ENCODE peak calls at places on chromosomes 13 and 19, in four cellular contexts. N is BJ; W is activated CD8-positive, alpha-beta memory T cell treated with anti-CD3 and anti-CD28 coated beads, Interleukin-2, amount 50 U/mL, for 48 hours; P is ACHN. O is an unnamed sample.

GRCh38 chr19:374886-375235 is 30.3 kb upstream of the MIER2 start:
- DNase-seq in N (no peak), P (no peak), W (no peak), O (no peak)

GRCh38 chr13:20843177-20843576 is 59.4 kb downstream of the XPO4 start:
- DNase-seq in W (no peak), N (no peak), P (no peak), O (no peak)

GRCh38 chr13:98220188-98220765 is 43.2 kb upstream of the RNF113B start:
- DNase-seq in N (no peak), P (no peak), W (no peak), O (no peak)

GRCh38 chr13:59247166-59247565 is 916.6 kb downstream of the DIAPH3 start:
- DNase-seq in P (no peak), N (no peak), W (no peak), O (peak)

GRCh38 chr13:101307181-101307701 is 109.1 kb downstream of the NALCN start:
- DNase-seq in W (no peak), P (no peak), N (peak), O (peak)

GRCh38 chr13:60370343-60370742 is 26.7 kb upstream of the TDRD3 start:
- DNase-seq in P (no peak), N (no peak), W (no peak), O (no peak)

GRCh38 chr19:51607920-51608562 is 22.2 kb downstream of the SIGLEC5 start:
- DNase-seq in P (peak), W (peak), N (no peak), O (peak)

GRCh38 chr13:40433577-40433976 is 232.9 kb downstream of the FOXO1 start:
- DNase-seq in P (no peak), N (no peak), W (no peak), O (no peak)

GRCh38 chr13:99693812-99694211 is 192.5 kb downstream of the TM9SF2 start:
- DNase-seq in N (no peak), P (no peak), W (no peak), O (no peak)

GRCh38 chr19:58346961-58347929 is 6.0 kb downstream of the A1BG start:
- DNase-seq in W (peak), N (no peak), P (peak), O (peak)

GRCh38 chr19:49362048-49362925 is at the start of gene TEAD2:
- DNase-seq in P (peak), W (no peak), N (no peak), O (peak)

GRCh38 chr13:114155923-114156883 is 22.9 kb upstream of the CFAP97D2 start:
- DNase-seq in W (no peak), P (no peak), N (no peak), O (no peak)

GRCh38 chr13:107770541-107770940 is 444.8 kb downstream of the LIG4 start:
- DNase-seq in N (no peak), W (no peak), P (no peak), O (no peak)

GRCh38 chr13:106691251-106691650 is 123.3 kb upstream of the ARGLU1 start:
- DNase-seq in W (no peak), N (no peak), P (no peak), O (no peak)

GRCh38 chr19:10553943-10554381 is 10.3 kb downstream of the ATG4D start:
- DNase-seq in P (no peak), N (no peak), W (peak), O (no peak)

GRCh38 chr13:20525601-20526544 is at the start of gene CRYL1:
- DNase-seq in P (peak), W (peak), N (no peak), O (peak)

GRCh38 chr19:38617764-38618589 is at the start of gene MAP4K1:
- DNase-seq in W (peak), P (no peak), N (no peak), O (peak)

GRCh38 chr19:45038931-45039893 is at the start of gene CLASRP:
- DNase-seq in W (peak), P (peak), N (peak), O (peak)

GRCh38 chr13:68940049-68940448 is 1167.6 kb upstream of the ATXN8OS start:
- DNase-seq in W (no peak), P (no peak), N (no peak), O (no peak)

GRCh38 chr19:10010247-10010691 is at the start of gene COL5A3:
- DNase-seq in N (no peak), P (no peak), W (no peak), O (no peak)

GRCh38 chr19:18469245-18470107 is 31.5 kb upstream of the ISYNA1 start:
- DNase-seq in P (peak), W (peak), N (no peak), O (peak)

GRCh38 chr13:44397766-44398223 is 24.2 kb downstream of the SERP2 start:
- DNase-seq in N (no peak), W (no peak), P (no peak), O (no peak)

GRCh38 chr13:107576430-107576829 is 638.9 kb downstream of the LIG4 start:
- DNase-seq in W (no peak), P (no peak), N (no peak), O (no peak)

GRCh38 chr13:69604698-69605097 is 502.9 kb upstream of the ATXN8OS start:
- DNase-seq in W (no peak), P (no peak), N (no peak), O (no peak)

GRCh38 chr13:112434937-112435523 is 58.9 kb downstream of the SPACA7 start:
- DNase-seq in P (no peak), W (no peak), N (no peak), O (no peak)

GRCh38 chr19:5978606-5979552 is 939 bp upstream of the RANBP3 start:
- DNase-seq in W (no peak), P (no peak), N (no peak), O (no peak)

GRCh38 chr19:47094557-47095517 is 18.7 kb downstream of the ZC3H4 start:
- DNase-seq in W (peak), P (no peak), N (no peak), O (peak)

GRCh38 chr13:47397739-47398138 is 500.9 kb upstream of the HTR2A start:
- DNase-seq in N (no peak), W (no peak), P (no peak), O (no peak)

GRCh38 chr13:82259284-82259683 is 1623.0 kb downstream of the SLITRK1 start:
- DNase-seq in P (no peak), W (no peak), N (no peak), O (no peak)

GRCh38 chr13:47303626-47304025 is 406.8 kb upstream of the HTR2A start:
- DNase-seq in W (no peak), N (no peak), P (no peak), O (no peak)

GRCh38 chr13:99655351-99656091 is 154.2 kb downstream of the TM9SF2 start:
- DNase-seq in N (no peak), P (peak), W (peak), O (no peak)

GRCh38 chr13:49776871-49777270 is 15.6 kb downstream of the KPNA3 start:
- DNase-seq in N (no peak), P (no peak), W (no peak), O (no peak)

GRCh38 chr19:40147338-40147692 is 43.9 kb upstream of the MAP3K10 start:
- DNase-seq in W (no peak), N (no peak), P (no peak), O (no peak)

GRCh38 chr19:37221136-37221535 is 3.1 kb downstream of the ZNF383 start:
- DNase-seq in P (no peak), N (no peak), W (no peak), O (no peak)

O was measured in thyroid gland.